ENCODE peak calls at places on chromosomes 13 and 19, in four cellular contexts. One of them, this sample, is unnamed.

GRCh38 chr19:49335071-49335783 is at the start of gene CD37:
- DNase-seq in A549: no peak
- DNase-seq in HepG2: no peak
- DNase-seq in IMR-90: no peak
- DNase-seq in this sample: no peak

GRCh38 chr19:50478901-50479715 is 2.5 kb upstream of the GARIN5A start:
- DNase-seq in IMR-90: peak
- DNase-seq in HepG2: peak
- DNase-seq in A549: peak
- DNase-seq in this sample: no peak

GRCh38 chr13:23496255-23496654 is 62.8 kb upstream of the SACS start:
- DNase-seq in A549: no peak
- DNase-seq in HepG2: no peak
- DNase-seq in IMR-90: no peak
- DNase-seq in this sample: no peak

GRCh38 chr19:13299838-13300237 is 149.6 kb downstream of the IER2 start:
- DNase-seq in IMR-90: no peak
- DNase-seq in A549: no peak
- DNase-seq in HepG2: no peak
- DNase-seq in this sample: no peak

GRCh38 chr19:35524181-35524838 is 3.8 kb downstream of the SBSN start:
- DNase-seq in A549: no peak
- DNase-seq in IMR-90: no peak
- DNase-seq in HepG2: no peak
- DNase-seq in this sample: no peak

GRCh38 chr19:48354332-48354992 is 9.3 kb downstream of the TMEM143 start:
- DNase-seq in IMR-90: peak
- DNase-seq in A549: peak
- DNase-seq in HepG2: peak
- DNase-seq in this sample: no peak

GRCh38 chr19:36604656-36605100 is 435 bp upstream of the ZNF382 start:
- DNase-seq in HepG2: peak
- DNase-seq in IMR-90: peak
- DNase-seq in A549: no peak
- DNase-seq in this sample: peak

GRCh38 chr13:76223999-76224398 is 587.9 kb downstream of the LMO7 start:
- DNase-seq in A549: no peak
- DNase-seq in HepG2: no peak
- DNase-seq in IMR-90: no peak
- DNase-seq in this sample: no peak

GRCh38 chr13:45825124-45825650 is 26.4 kb downstream of the SIAH3 start:
- DNase-seq in HepG2: no peak
- DNase-seq in A549: no peak
- DNase-seq in IMR-90: no peak
- DNase-seq in this sample: no peak

GRCh38 chr13:111924676-111925075 is 142.3 kb upstream of the SOX1 start:
- DNase-seq in IMR-90: no peak
- DNase-seq in HepG2: no peak
- DNase-seq in A549: no peak
- DNase-seq in this sample: no peak

GRCh38 chr13:111925146-111925875 is 141.6 kb upstream of the SOX1 start:
- DNase-seq in IMR-90: no peak
- DNase-seq in HepG2: no peak
- DNase-seq in A549: no peak
- DNase-seq in this sample: no peak

GRCh38 chr13:111926501-111927180 is 140.3 kb upstream of the SOX1 start:
- DNase-seq in HepG2: no peak
- DNase-seq in A549: no peak
- DNase-seq in IMR-90: no peak
- DNase-seq in this sample: no peak

GRCh38 chr13:111927181-111927540 is 139.8 kb upstream of the SOX1 start:
- DNase-seq in IMR-90: no peak
- DNase-seq in A549: no peak
- DNase-seq in HepG2: no peak
- DNase-seq in this sample: no peak

DNA sequence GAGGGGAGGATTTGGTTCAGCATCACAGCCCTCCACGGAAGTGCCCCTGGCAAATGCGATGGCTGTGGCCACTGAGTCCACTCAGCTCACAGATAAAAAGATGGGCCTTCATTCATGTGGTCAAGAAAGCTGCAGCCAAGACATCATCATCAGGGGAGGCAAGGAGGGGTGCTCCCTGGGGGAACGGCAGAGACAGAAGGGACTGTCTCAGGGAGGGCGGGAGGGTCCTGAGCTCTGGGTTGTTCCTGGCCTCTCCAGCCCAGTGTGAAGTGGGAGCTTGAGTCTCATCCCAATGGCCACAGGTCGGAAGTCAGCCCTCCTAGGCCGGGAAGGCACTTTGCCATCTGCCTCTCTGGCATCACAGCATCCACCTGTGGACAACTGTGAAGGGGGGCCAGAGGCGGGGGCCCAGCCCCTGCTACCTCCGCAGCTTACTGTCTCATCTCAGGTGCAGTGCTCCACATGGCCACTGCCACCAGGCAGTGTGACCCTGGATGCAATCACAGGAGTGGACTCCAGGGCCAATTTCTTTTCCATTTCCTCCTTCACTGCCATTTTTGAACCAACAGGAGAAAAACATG is 137.8 kb upstream of the SOX1 start:
- DNase-seq in IMR-90: no peak
- DNase-seq in HepG2: no peak
- DNase-seq in A549: no peak
- DNase-seq in this sample: no peak
- TF ChIP-seq SMC3 in IMR-90: no peak
- TF ChIP-seq SMC3 in HepG2: no peak
- TF ChIP-seq SMC3 in A549: no peak
- TF ChIP-seq SMC3 in this sample: no peak

GRCh38 chr19:57334191-57334590 is 13.9 kb downstream of the ZNF543 start:
- DNase-seq in HepG2: peak
- DNase-seq in A549: no peak
- DNase-seq in IMR-90: peak
- DNase-seq in this sample: no peak
- TF ChIP-seq SMC3 in HepG2: no peak
- TF ChIP-seq SMC3 in A549: no peak
- TF ChIP-seq SMC3 in IMR-90: no peak
- TF ChIP-seq SMC3 in this sample: no peak

GRCh38 chr13:113422790-113423189 is 30.5 kb downstream of the ADPRHL1 start:
- DNase-seq in IMR-90: no peak
- DNase-seq in HepG2: no peak
- DNase-seq in A549: no peak
- DNase-seq in this sample: no peak

GRCh38 chr13:113418722-113419049 is 34.6 kb downstream of the ADPRHL1 start:
- DNase-seq in A549: no peak
- DNase-seq in HepG2: no peak
- DNase-seq in IMR-90: no peak
- DNase-seq in this sample: no peak

GRCh38 chr13:113421673-113422270 is 31.5 kb downstream of the ADPRHL1 start:
- DNase-seq in HepG2: no peak
- DNase-seq in IMR-90: peak
- DNase-seq in A549: no peak
- DNase-seq in this sample: no peak

GRCh38 chr13:113419531-113420183 is 33.6 kb downstream of the ADPRHL1 start:
- DNase-seq in IMR-90: no peak
- DNase-seq in HepG2: no peak
- DNase-seq in A549: no peak
- DNase-seq in this sample: no peak

GRCh38 chr13:113420833-113421600 is 32.3 kb downstream of the ADPRHL1 start:
- DNase-seq in IMR-90: no peak
- DNase-seq in HepG2: no peak
- DNase-seq in A549: no peak
- DNase-seq in this sample: no peak
- TF ChIP-seq SMC3 in IMR-90: no peak
- TF ChIP-seq SMC3 in HepG2: no peak
- TF ChIP-seq SMC3 in A549: no peak
- TF ChIP-seq SMC3 in this sample: no peak

GRCh38 chr19:42254083-42254849 is 662 bp downstream of the ERF start:
- DNase-seq in IMR-90: peak
- DNase-seq in A549: peak
- DNase-seq in HepG2: peak
- DNase-seq in this sample: no peak

GRCh38 chr19:42254850-42255765 is at the start of gene ERF:
- DNase-seq in HepG2: peak
- DNase-seq in IMR-90: peak
- DNase-seq in A549: peak
- DNase-seq in this sample: peak

GRCh38 chr19:42251572-42251990 is 3.3 kb downstream of the ERF start:
- DNase-seq in HepG2: no peak
- DNase-seq in IMR-90: no peak
- DNase-seq in A549: peak
- DNase-seq in this sample: no peak

GRCh38 chr19:42252365-42253244 is 2.3 kb downstream of the ERF start:
- DNase-seq in HepG2: no peak
- DNase-seq in IMR-90: peak
- DNase-seq in A549: peak
- DNase-seq in this sample: no peak

DNA sequence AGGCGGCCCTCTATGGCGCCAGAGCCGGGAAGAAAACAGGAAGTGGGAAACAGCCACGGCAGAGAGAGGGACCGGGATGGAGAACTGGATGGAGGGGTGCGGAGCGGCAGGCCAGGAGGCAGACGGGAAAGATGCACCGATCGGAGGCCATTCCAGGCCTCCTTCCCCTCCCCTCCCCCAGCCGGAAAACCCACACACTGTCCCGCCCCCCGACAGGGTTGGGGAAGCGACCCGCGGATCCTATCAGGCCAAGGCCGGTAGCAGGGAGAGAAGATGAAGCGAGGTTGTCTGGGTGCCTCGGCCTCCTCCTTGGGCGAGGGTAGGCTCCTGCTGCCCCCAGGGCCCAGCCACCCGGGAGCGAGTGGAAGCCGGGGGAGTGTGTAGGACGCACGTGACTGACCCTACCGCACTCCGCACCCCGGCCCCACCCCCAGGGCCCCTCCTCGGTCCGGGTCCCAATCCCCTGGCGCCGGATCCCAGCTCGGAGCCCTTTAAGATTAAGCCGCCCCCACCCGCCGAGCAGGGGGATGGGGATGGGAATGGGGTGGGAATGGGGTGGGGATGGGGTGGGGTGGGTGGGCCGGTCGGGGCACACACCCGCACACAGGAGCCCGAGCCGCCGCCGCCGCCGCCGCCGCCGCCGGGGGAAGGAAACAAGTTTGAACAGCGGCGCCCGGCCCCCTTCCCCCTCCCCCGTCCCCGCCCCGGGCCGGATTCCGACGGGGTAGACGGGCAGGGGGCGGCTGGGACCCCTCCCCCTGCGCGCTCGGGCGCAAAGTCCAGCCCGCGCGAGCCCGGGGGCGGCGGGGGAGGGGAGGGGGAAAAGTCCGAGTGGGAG is 1.5 kb downstream of the ERF start:
- DNase-seq in A549: peak
- DNase-seq in HepG2: peak
- DNase-seq in IMR-90: peak
- DNase-seq in this sample: no peak
- TF ChIP-seq SMC3 in A549: no peak
- TF ChIP-seq SMC3 in HepG2: no peak
- TF ChIP-seq SMC3 in IMR-90: no peak
- TF ChIP-seq SMC3 in this sample: no peak

GRCh38 chr13:51839711-51840110 is 5.3 kb downstream of the TMEM272 start:
- DNase-seq in HepG2: no peak
- DNase-seq in A549: no peak
- DNase-seq in IMR-90: no peak
- DNase-seq in this sample: no peak
- TF ChIP-seq SMC3 in HepG2: no peak
- TF ChIP-seq SMC3 in A549: no peak
- TF ChIP-seq SMC3 in IMR-90: no peak
- TF ChIP-seq SMC3 in this sample: no peak

DNA sequence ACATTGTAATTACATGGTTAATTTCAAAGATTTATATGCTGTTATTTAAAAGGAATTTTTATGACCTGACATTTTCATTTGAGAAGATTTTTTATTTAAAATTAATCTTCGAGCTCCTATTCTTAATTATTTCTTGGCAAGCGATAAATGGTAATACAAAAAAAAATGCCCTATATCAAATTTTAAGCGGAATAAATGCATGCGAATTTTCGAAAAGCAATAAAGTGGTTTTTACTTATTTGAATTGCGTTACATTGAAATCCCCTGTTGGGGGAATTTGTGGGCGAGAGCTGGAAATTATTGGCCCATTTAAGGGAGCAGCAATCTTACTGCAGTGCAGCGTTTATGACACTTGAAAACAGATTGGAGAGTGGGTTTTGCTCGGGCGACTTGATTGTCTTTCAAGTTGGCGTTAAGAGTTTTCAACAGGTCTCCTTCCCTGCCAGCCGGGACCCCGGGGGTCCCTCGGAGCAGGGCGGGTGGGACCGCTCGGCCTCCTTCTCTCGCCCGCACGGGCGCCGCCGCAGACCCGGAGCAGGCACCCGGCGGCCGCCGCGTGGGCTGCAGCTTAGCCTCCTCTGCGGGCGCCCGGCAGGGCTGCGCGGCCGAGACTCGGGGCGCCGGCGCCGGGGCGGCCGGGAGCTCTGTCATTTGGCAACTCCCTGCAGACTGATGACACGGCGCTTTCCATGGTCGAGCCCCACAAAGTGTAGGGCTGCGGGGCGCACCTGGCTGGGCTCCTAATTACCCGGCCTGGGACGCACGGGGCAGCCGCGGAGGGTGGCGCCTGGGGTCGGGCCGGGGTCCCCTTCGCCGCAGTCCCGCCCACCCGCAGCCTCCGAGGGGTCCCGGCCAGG is 255.1 kb upstream of the SOX21 start:
- DNase-seq in IMR-90: no peak
- DNase-seq in A549: peak
- DNase-seq in HepG2: no peak
- DNase-seq in this sample: no peak
- TF ChIP-seq SMC3 in IMR-90: no peak
- TF ChIP-seq SMC3 in A549: no peak
- TF ChIP-seq SMC3 in HepG2: no peak
- TF ChIP-seq SMC3 in this sample: no peak